ENCODE peak calls at places on chromosome 10, in nine cellular contexts. I is retina, K is NCI-H1417, N is NCI-H460, O is HT1080, M is uterus, W is AG04450, G is iris pigment epithelial cell, H is caudate nucleus. L is an unnamed sample.

GRCh38 chr10:49117366-49117905 is 2.1 kb upstream of the VSTM4 start:
- DNase-seq in W (no peak), O (no peak), G (no peak), N (no peak), I (no peak), K (no peak), H (no peak), M (no peak), L (no peak)

GRCh38 chr10:102918817-102919236 is 733 bp downstream of the CNNM2 start:
- DNase-seq in I (no peak), W (no peak), K (no peak), N (no peak), M (no peak), G (no peak), O (no peak), H (no peak), L (no peak)

GRCh38 chr10:117736655-117737054 is 194.1 kb downstream of the EMX2 start:
- DNase-seq in W (no peak), N (no peak), I (no peak), H (no peak), O (peak), G (no peak), M (no peak), K (no peak), L (no peak)

GRCh38 chr10:132479024-132479602 is 58.5 kb upstream of the INPP5A start:
- DNase-seq in H (no peak), O (no peak), G (no peak), W (no peak), M (no peak), I (no peak), K (no peak), N (no peak), L (no peak)

GRCh38 chr10:32379314-32379949 is 32.5 kb upstream of the EPC1 start:
- DNase-seq in H (no peak), G (peak), K (peak), W (no peak), O (peak), I (peak), N (no peak), M (no peak), L (no peak)

GRCh38 chr10:23779287-23779686 is 340.4 kb downstream of the OTUD1 start:
- DNase-seq in K (no peak), O (no peak), I (no peak), W (no peak), H (no peak), N (no peak), G (no peak), M (no peak), L (no peak)

GRCh38 chr10:72107325-72108003 is 19.1 kb upstream of the SPOCK2 start:
- DNase-seq in G (no peak), I (no peak), K (no peak), H (no peak), N (no peak), O (peak), M (no peak), W (no peak), L (no peak)

GRCh38 chr10:79382491-79382941 is 35.2 kb downstream of the PPIF start:
- DNase-seq in M (peak), H (no peak), G (no peak), W (no peak), K (no peak), O (no peak), N (no peak), I (no peak), L (peak)

GRCh38 chr10:2978111-2978510 is 89.2 kb upstream of the PFKP start:
- DNase-seq in G (peak), N (peak), K (peak), W (no peak), H (no peak), O (peak), I (peak), M (no peak), L (no peak)

GRCh38 chr10:14603539-14604102 is 171.1 kb downstream of the FAM107B start:
- DNase-seq in M (no peak), G (no peak), H (no peak), K (no peak), O (no peak), I (peak), W (no peak), N (no peak), L (peak)

GRCh38 chr10:6399241-6399701 is 180.8 kb downstream of the PRKCQ start:
- DNase-seq in G (peak), W (peak), N (no peak), O (peak), H (no peak), K (no peak), I (no peak), M (no peak), L (no peak)

GRCh38 chr10:31508882-31509281 is 189.9 kb downstream of the ZEB1 start:
- DNase-seq in M (no peak), O (peak), I (no peak), W (no peak), H (no peak), N (no peak), G (peak), K (no peak), L (no peak)

GRCh38 chr10:133139561-133140065 is 20.4 kb upstream of the KNDC1 start:
- DNase-seq in W (no peak), G (no peak), K (peak), O (peak), N (no peak), I (no peak), H (no peak), M (no peak), L (peak)

GRCh38 chr10:122847782-122848604 is 2.3 kb upstream of the CUZD1 start:
- DNase-seq in G (peak), O (peak), M (no peak), N (no peak), W (no peak), K (peak), I (no peak), H (no peak), L (no peak)

GRCh38 chr10:129525408-129525807 is 58.4 kb downstream of the MGMT start:
- DNase-seq in H (no peak), O (no peak), I (peak), N (no peak), G (peak), W (peak), K (no peak), M (peak), L (peak)

GRCh38 chr10:96587255-96588059 is 645 bp upstream of the TM9SF3 start:
- DNase-seq in G (peak), O (peak), I (peak), K (peak), N (peak), H (no peak), W (peak), M (peak), L (peak)

GRCh38 chr10:80075781-80076180 is 2.7 kb upstream of the TMEM254 start:
- DNase-seq in I (no peak), G (peak), H (no peak), K (no peak), N (no peak), W (no peak), M (no peak), O (peak), L (no peak)

GRCh38 chr10:88428976-88429375 is 154.1 kb downstream of the RNLS start:
- DNase-seq in G (no peak), H (no peak), W (no peak), K (no peak), N (no peak), I (no peak), O (no peak), M (no peak), L (no peak)

GRCh38 chr10:73917566-73918305 is 6.8 kb downstream of the PLAU start:
- DNase-seq in N (no peak), O (peak), I (no peak), M (no peak), K (no peak), W (no peak), H (no peak), G (no peak), L (no peak)

GRCh38 chr10:4431114-4431862 is 394.7 kb upstream of the AKR1E2 start:
- DNase-seq in K (no peak), O (peak), M (no peak), N (no peak), G (peak), H (no peak), I (no peak), W (peak), L (no peak)

GRCh38 chr10:68154211-68154497 is 44.9 kb downstream of the MYPN start:
- DNase-seq in W (peak), G (peak), K (no peak), H (no peak), O (peak), M (no peak), N (no peak), I (peak), L (peak)

GRCh38 chr10:73439055-73439454 is 5.7 kb upstream of the MSS51 start:
- DNase-seq in W (peak), H (no peak), I (no peak), M (no peak), O (no peak), K (no peak), N (no peak), G (peak), L (no peak)

GRCh38 chr10:17454801-17455520 is 566 bp upstream of the ST8SIA6 start:
- DNase-seq in O (no peak), K (no peak), I (no peak), G (no peak), N (no peak), H (no peak), M (no peak), W (no peak), L (no peak)